ENCODE peak calls at places on chromosomes 4 and X, in eight cellular contexts. J, C, N, F, T, K, R and L are unnamed samples.

GRCh38 chr4:1541449-1542225 is 135.4 kb upstream of the NKX1-1 start:
- ATAC-seq in J (no peak), C (peak; percentile 6), N (no peak), F (peak; percentile 48), T (peak; percentile 22), K (no peak), R (no peak), L (peak; percentile 46)

GRCh38 chr4:77821775-77822174 is 2.6 kb upstream of the CNOT6L start:
- ATAC-seq in J (peak; percentile 11), C (no peak), N (peak; percentile 21), F (no peak), T (no peak), K (no peak), R (no peak), L (no peak)

GRCh38 chr4:62133977-62134376 is 933.9 kb downstream of the ADGRL3 start:
- ATAC-seq in J (no peak), C (no peak), N (no peak), F (no peak), T (no peak), K (no peak), R (no peak), L (no peak)

GRCh38 chrX:1351981-1352714 is 15.6 kb downstream of the IL3RA start:
- ATAC-seq in J (no peak), C (peak; percentile 24), N (no peak), F (no peak), T (peak; percentile 46), K (no peak), R (no peak), L (no peak)

GRCh38 chr4:147547314-147548056 is 66.6 kb downstream of the EDNRA start:
- ATAC-seq in J (peak; percentile 87), C (no peak), N (no peak), F (no peak), T (no peak), K (no peak), R (peak; percentile 66), L (no peak)

GRCh38 chr4:92450694-92451093 is 146.9 kb downstream of the GRID2 start:
- ATAC-seq in J (no peak), C (no peak), N (no peak), F (no peak), T (no peak), K (no peak), R (no peak), L (no peak)

GRCh38 chrX:50098749-50099148 is 102.1 kb downstream of the AKAP4 start:
- ATAC-seq in J (no peak), C (no peak), N (no peak), F (no peak), T (no peak), K (no peak), R (no peak), L (no peak)

GRCh38 chrX:71198066-71198465 is 25.0 kb upstream of the GJB1 start:
- ATAC-seq in J (peak; percentile 47), C (peak; percentile 67), N (no peak), F (no peak), T (peak; percentile 29), K (peak; percentile 93), R (no peak), L (no peak)

GRCh38 chr4:1031956-1032795 is 20.8 kb downstream of the FGFRL1 start:
- ATAC-seq in J (peak; percentile 27), C (no peak), N (no peak), F (peak; percentile 78), T (no peak), K (peak; percentile 51), R (peak; percentile 5), L (no peak)

GRCh38 chr4:178577933-178578332 is 1135.7 kb upstream of the AGA start:
- ATAC-seq in J (no peak), C (no peak), N (no peak), F (peak; percentile 68), T (no peak), K (no peak), R (no peak), L (no peak)

GRCh38 chr4:70885174-70885573 is 17.0 kb upstream of the MOB1B start:
- ATAC-seq in J (no peak), C (peak; percentile 82), N (no peak), F (no peak), T (peak; percentile 73), K (no peak), R (no peak), L (no peak)

GRCh38 chrX:131072871-131073571 is 14.9 kb downstream of the ARHGAP36 start:
- ATAC-seq in J (no peak), C (no peak), N (no peak), F (no peak), T (no peak), K (no peak), R (no peak), L (no peak)

GRCh38 chr4:87865960-87866598 is 33.3 kb downstream of the MEPE start:
- ATAC-seq in J (no peak), C (no peak), N (no peak), F (no peak), T (no peak), K (no peak), R (peak; percentile 97), L (no peak)

GRCh38 chr4:68180858-68181531 is 51.3 kb upstream of the TMPRSS11F start:
- ATAC-seq in J (no peak), C (no peak), N (no peak), F (no peak), T (no peak), K (no peak), R (no peak), L (no peak)